ENCODE peak calls at places on chromosomes 5 and 9, in ten cellular contexts. Q is colonic mucosa; J is heart right ventricle; V is CD8-positive, alpha-beta T cell; R is lower lobe of right lung; M is uterus; Y is fibroblast of lung; A is cardiac muscle cell; I is right lobe of liver; F is endothelial cell of umbilical vein. U is an unnamed sample.

GRCh38 chr9:5988265-5988664 is 27.2 kb downstream of the RANBP6 start:
- DNase-seq in M (no peak), Q (no peak), J (no peak), A (no peak), Y (no peak), R (no peak), V (no peak), I (no peak), F (no peak), U (no peak)

GRCh38 chr5:154446183-154447073 is 631 bp downstream of the SAP30L start:
- DNase-seq in I (peak; percentile 70), A (peak; percentile 69), R (peak; percentile 71), J (peak; percentile 47), F (peak; percentile 78), V (peak; percentile 24), M (peak; percentile 56), Q (peak; percentile 65), Y (peak; percentile 77), U (peak; percentile 78)

GRCh38 chr5:23400951-23401350 is 106.5 kb upstream of the PRDM9 start:
- DNase-seq in V (no peak), Y (no peak), J (no peak), M (no peak), I (no peak), R (no peak), Q (no peak), F (no peak), A (no peak), U (no peak)

GRCh38 chr9:93123561-93124283 is 10.3 kb downstream of the NINJ1 start:
- DNase-seq in Y (no peak), Q (no peak), A (no peak), V (no peak), J (no peak), M (peak; percentile 10), R (peak; percentile 37), F (no peak), I (peak; percentile 56), U (peak; percentile 47)

GRCh38 chr9:95874989-95875304 is 544 bp upstream of the ERCC6L2 start:
- DNase-seq in A (peak; percentile 54), J (peak; percentile 64), R (peak; percentile 79), M (peak; percentile 49), Q (peak; percentile 60), I (peak; percentile 76), Y (no peak), V (peak; percentile 45), F (no peak), U (peak; percentile 84)

GRCh38 chr9:120859361-120859760 is 16.6 kb upstream of the PSMD5 start:
- DNase-seq in Y (no peak), A (no peak), V (no peak), M (no peak), I (no peak), R (no peak), J (no peak), Q (no peak), F (no peak), U (no peak)

GRCh38 chr9:133119039-133119438 is 2.0 kb downstream of the RALGDS start:
- DNase-seq in V (no peak), J (peak; percentile 64), Q (no peak), Y (no peak), F (peak; percentile 46), M (no peak), R (peak; percentile 54), A (no peak), I (peak; percentile 64), U (no peak)

GRCh38 chr5:179160584-179160983 is 100.4 kb downstream of the ZNF354C start:
- DNase-seq in M (no peak), I (peak; percentile 3), Q (no peak), A (no peak), R (no peak), F (no peak), J (no peak), V (no peak), Y (no peak), U (no peak)

GRCh38 chr9:1100192-1100591 is 50.0 kb downstream of the DMRT2 start:
- DNase-seq in M (no peak), F (no peak), A (no peak), R (no peak), Q (no peak), V (no peak), I (no peak), Y (no peak), J (no peak), U (no peak)

GRCh38 chr9:115161431-115161830 is 43.5 kb upstream of the TNC start:
- DNase-seq in F (no peak), A (no peak), J (no peak), I (no peak), Q (no peak), V (no peak), R (no peak), M (no peak), Y (peak; percentile 21), U (no peak)

GRCh38 chr5:51811883-51812282 is 428.6 kb downstream of the ISL1 start:
- DNase-seq in R (no peak), Q (no peak), I (no peak), J (no peak), A (no peak), F (no peak), Y (no peak), M (no peak), V (no peak), U (no peak)

GRCh38 chr5:77305921-77306320 is 95.4 kb downstream of the PDE8B start:
- DNase-seq in Q (no peak), J (no peak), F (no peak), A (no peak), V (no peak), M (peak; percentile 53), Y (peak; percentile 54), R (no peak), I (no peak), U (no peak)

GRCh38 chr5:83527722-83528438 is 56.3 kb downstream of the VCAN start:
- DNase-seq in F (no peak), Y (no peak), M (no peak), V (no peak), Q (no peak), R (no peak), I (no peak), J (no peak), A (peak; percentile 43), U (no peak)

GRCh38 chr9:88378317-88378716 is 9.9 kb upstream of the SPIN1 start:
- DNase-seq in F (peak; percentile 57), A (peak; percentile 24), R (no peak), Q (no peak), I (no peak), M (no peak), J (no peak), Y (no peak), V (no peak), U (no peak)
- TF ChIP-seq CTCF in F (peak; percentile 9), A (peak; percentile 18), R (no peak), Q (no peak), I (peak; percentile 8), M (no peak), J (no peak), Y (peak; percentile 28), V (no peak), U (no peak)

DNA sequence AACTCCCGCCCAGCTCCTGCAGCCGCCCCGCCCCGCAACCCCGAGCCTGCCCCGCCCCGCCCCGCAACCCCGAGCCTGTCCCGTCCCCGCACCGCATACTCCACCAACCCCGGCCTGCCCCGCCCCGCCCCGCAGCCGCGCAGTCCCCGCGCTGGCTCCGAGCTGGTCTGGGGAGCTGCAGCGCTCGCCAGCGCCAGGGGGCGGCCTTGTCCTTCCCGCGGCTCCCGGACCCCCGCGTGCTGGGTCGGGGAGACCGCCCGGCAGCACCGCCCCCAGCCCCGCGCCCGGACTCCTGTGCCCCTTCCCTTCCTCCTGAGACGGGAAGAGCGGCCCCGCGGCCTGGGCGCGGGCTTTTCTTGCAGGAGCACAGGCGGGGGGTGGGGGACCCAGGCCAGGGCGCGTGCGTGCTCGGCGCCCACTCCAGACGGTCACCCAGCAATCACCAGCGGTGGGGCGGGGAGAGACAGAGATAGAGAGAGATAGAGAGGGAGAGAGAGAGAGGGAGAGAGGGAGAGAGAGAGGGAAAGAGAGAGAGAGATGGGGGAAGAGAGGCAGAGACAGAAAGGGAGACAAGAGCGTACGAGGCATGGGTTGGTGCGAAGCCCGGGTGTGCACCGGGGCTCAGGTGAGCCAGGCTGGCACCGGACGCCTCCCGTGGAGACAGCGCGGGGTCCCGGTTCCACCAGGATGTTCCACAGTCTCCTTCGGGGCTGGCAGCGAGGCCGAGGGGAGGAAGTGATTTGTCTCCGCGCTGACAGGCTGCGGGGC is 14.7 kb upstream of the TMEM250 start:
- DNase-seq in I (no peak), Y (peak; percentile 25), F (no peak), A (peak; percentile 39), J (no peak), M (no peak), V (no peak), Q (no peak), R (no peak), U (no peak)
- H3K27me3 ChIP-seq in I (no peaks in the 10 kb centered on the region), Y (peaks cover 52% of the 10 kb centered on the region), F (peaks cover 30% of the 10 kb centered on the region), A (peaks cover 39% of the 10 kb centered on the region), J (peaks cover 57% of the 10 kb centered on the region), M (peaks cover 9% of the 10 kb centered on the region), V (peaks cover 4% of the 10 kb centered on the region), Q (peaks cover 37% of the 10 kb centered on the region), R (peaks cover 73% of the 10 kb centered on the region), U (peaks cover 56% of the 10 kb centered on the region)

DNA sequence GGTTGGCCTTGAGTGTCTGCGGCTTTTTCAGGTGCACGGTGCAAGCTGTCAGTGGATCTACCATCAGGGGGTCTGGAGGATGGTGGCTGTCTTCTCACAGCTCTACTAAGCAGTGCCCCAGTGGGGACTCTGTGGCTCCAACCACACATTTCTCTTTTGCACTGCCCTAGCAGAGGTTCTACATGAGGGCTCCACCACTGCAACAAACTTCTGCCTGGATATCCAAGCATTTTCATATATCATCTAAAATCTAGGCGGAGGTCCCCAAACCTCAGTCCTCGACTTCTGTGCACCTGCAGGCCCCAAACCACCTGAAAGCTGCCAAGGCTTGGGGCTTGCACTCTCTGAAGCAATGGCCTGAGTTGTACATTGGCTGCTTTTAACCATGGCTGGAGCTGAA is 601.5 kb downstream of the MTRR start:
- DNase-seq in F (no peak), V (no peak), J (no peak), A (no peak), M (no peak), Q (no peak), I (no peak), R (no peak), Y (no peak), U (no peak)
- H3K9me3 ChIP-seq in F (peaks cover 2% of the 10 kb centered on the region), V (no peaks in the 10 kb centered on the region), J (no peaks in the 10 kb centered on the region), A (no peaks in the 10 kb centered on the region), M (no peaks in the 10 kb centered on the region), Q (no peaks in the 10 kb centered on the region), I (no peaks in the 10 kb centered on the region), R (peaks cover 3% of the 10 kb centered on the region), Y (no peaks in the 10 kb centered on the region), U (no peaks in the 10 kb centered on the region)

DNA sequence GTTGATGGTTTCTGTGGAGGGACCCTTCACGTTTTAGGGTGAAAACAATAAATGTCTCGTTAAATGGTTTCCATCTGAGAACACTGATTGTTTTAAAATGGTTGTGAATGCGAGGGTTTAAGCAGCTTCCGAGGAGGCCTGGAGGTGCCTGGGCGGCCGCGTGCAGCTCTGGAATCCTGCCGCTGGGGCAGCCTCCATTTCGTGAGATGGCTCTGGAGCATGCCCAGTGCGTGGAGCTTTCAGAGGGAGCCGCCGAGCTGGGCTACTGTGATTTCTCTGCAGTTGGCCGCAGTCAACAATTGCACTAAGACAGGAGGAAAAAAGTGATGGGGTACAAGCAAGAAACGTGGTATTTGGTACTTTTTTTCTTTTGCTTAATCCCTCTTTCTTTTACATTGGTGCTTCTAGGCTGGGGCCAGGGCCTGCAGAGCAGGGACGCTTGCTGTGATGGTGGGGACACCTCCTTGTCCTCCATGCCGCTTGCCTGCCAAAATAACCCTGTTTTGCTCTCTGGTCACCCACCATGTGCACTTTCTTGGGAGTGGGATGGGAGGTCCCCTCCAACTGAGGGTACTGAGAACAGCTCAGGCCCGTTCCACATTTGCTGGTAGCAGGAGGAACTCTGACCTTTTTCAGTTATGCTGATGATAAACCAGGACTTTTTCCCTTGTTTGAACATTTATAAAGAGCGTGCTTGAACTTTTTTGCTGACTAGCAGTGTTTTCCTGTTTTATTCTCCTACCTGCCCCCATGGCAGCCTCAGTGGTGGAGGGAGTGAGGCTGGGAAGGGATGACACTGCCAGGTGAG is 47.1 kb downstream of the EHMT1 start:
- DNase-seq in R (no peak), Q (no peak), Y (peak; percentile 27), M (peak; percentile 39), F (no peak), A (no peak), V (no peak), I (no peak), J (no peak), U (peak; percentile 58)
- TF ChIP-seq CTCF in R (no peak), Q (no peak), Y (no peak), M (peak; percentile 40), F (no peak), A (no peak), V (no peak), I (no peak), J (no peak), U (no peak)